ENCODE peak calls at places on chromosomes 2 and 18, in five cellular contexts. K is T-helper 1 cell; J is activated CD4-positive, alpha-beta T cell treated with anti-CD3 and anti-CD28 coated beads, Interleukin-2, amount 10 ng/mL, durations not matched to agents 7 days and 5 days; W is iris pigment epithelial cell; B is activated naive CD4-positive, alpha-beta T cell. G is an unnamed sample.
A peak's percentile ranks its signal among the peaks of the same experiment; 100 is the strongest.

GRCh38 chr2:101388232-101388631 is 929 bp upstream of the CREG2 start:
- DNase-seq in K (no peak), J (no peak), W (peak; percentile 73), B (no peak), G (peak; percentile 37)

GRCh38 chr2:119148082-119148715 is 10.4 kb downstream of the C1QL2 start:
- DNase-seq in K (no peak), J (no peak), W (no peak), B (no peak), G (no peak)

GRCh38 chr2:42558827-42559226 is 9.6 kb upstream of the MTA3 start:
- DNase-seq in K (no peak), J (no peak), W (no peak), B (no peak), G (no peak)

GRCh38 chr2:202178342-202178958 is 59.9 kb downstream of the SUMO1 start:
- DNase-seq in K (peak; percentile 38), J (peak; percentile 64), W (peak; percentile 66), B (no peak), G (peak; percentile 77)

GRCh38 chr18:10269226-10269625 is 185.2 kb upstream of the APCDD1 start:
- DNase-seq in K (no peak), J (no peak), W (no peak), B (no peak), G (no peak)

GRCh38 chr18:59359576-59359952 is 499 bp upstream of the LMAN1 start:
- DNase-seq in K (no peak), J (no peak), W (peak; percentile 16), B (no peak), G (no peak)

GRCh38 chr2:78682781-78683180 is 342.7 kb upstream of the REG3G start:
- DNase-seq in K (no peak), J (no peak), W (peak; percentile 13), B (no peak), G (no peak)

GRCh38 chr2:112712903-112713584 is 7.8 kb upstream of the NT5DC4 start:
- DNase-seq in K (no peak), J (no peak), W (peak; percentile 71), B (no peak), G (peak; percentile 86)

GRCh38 chr2:85826990-85827878 is 61.6 kb downstream of the ST3GAL5 start:
- DNase-seq in K (peak; percentile 71), J (peak; percentile 83), W (peak; percentile 46), B (peak; percentile 75), G (peak; percentile 60)

GRCh38 chr2:3960106-3960505 is 256.7 kb downstream of the DCDC2C start:
- DNase-seq in K (no peak), J (no peak), W (peak; percentile 3), B (no peak), G (no peak)

G was measured in fibroblast of villous mesenchyme.